ENCODE peak calls at places on chromosome 15, in four cellular contexts. O is GM12878, G is GM12891, R is K562. F is an unnamed sample.

GRCh38 chr15:89052474-89052873 is 35.8 kb upstream of the ABHD2 start:
- DNase-seq in O (no peak), G (no peak), R (no peak), F (peak; percentile 87)

GRCh38 chr15:75031773-75032302 is 8.4 kb downstream of the PPCDC start:
- DNase-seq in G (no peak), O (no peak), R (no peak), F (no peak)

GRCh38 chr15:83015361-83015760 is 3.9 kb upstream of the C15orf40 start:
- DNase-seq in G (no peak), O (no peak), R (no peak), F (no peak)

GRCh38 chr15:94300612-94301011 is 69.3 kb downstream of the MCTP2 start:
- DNase-seq in R (no peak), G (no peak), O (no peak), F (no peak)

GRCh38 chr15:33242165-33242564 is 47.7 kb upstream of the FMN1 start:
- DNase-seq in R (no peak), G (no peak), O (no peak), F (no peak)

GRCh38 chr15:89139613-89140499 is 51.6 kb downstream of the ABHD2 start:
- DNase-seq in G (no peak), O (no peak), R (no peak), F (no peak)

GRCh38 chr15:66027268-66027806 is 158.0 kb downstream of the RAB11A start:
- DNase-seq in R (no peak), G (no peak), O (no peak), F (no peak)

GRCh38 chr15:39623550-39623931 is 42.7 kb downstream of the THBS1 start:
- DNase-seq in R (no peak), O (peak; percentile 83), G (no peak), F (no peak)

GRCh38 chr15:51931638-51932037 is 39.9 kb downstream of the LEO1 start:
- DNase-seq in O (no peak), G (no peak), R (no peak), F (no peak)

GRCh38 chr15:31455499-31455898 is 128.9 kb downstream of the KLF13 start:
- DNase-seq in R (no peak), G (no peak), O (no peak), F (no peak)

GRCh38 chr15:85618956-85619491 is 175.7 kb downstream of the KLHL25 start:
- DNase-seq in O (no peak), G (no peak), R (no peak), F (peak; percentile 63)

GRCh38 chr15:78130012-78130353 is 1.3 kb downstream of the CIB2 start:
- DNase-seq in R (no peak), O (no peak), G (no peak), F (no peak)

GRCh38 chr15:28895566-28895965 is 9.8 kb downstream of the APBA2 start:
- DNase-seq in R (no peak), O (no peak), G (no peak), F (no peak)

GRCh38 chr15:66851226-66852063 is 149.4 kb downstream of the SMAD6 start:
- DNase-seq in G (peak; percentile 98), R (peak; percentile 91), O (no peak), F (peak; percentile 56)

GRCh38 chr15:34621675-34622074 is 38.2 kb upstream of the GOLGA8B start:
- DNase-seq in R (peak; percentile 78), G (no peak), O (no peak), F (no peak)

GRCh38 chr15:55514414-55514850 is 6.4 kb upstream of the DNAAF4 start:
- DNase-seq in O (no peak), R (no peak), G (no peak), F (no peak)

GRCh38 chr15:77774350-77774749 is 141.6 kb upstream of the LINGO1 start:
- DNase-seq in R (no peak), G (no peak), O (no peak), F (no peak)

GRCh38 chr15:81363713-81364112 is 10.3 kb downstream of the TMC3 start:
- DNase-seq in G (no peak), R (no peak), O (no peak), F (no peak)

GRCh38 chr15:84903751-84904150 is 19.3 kb downstream of the SLC28A1 start:
- DNase-seq in O (no peak), R (no peak), G (no peak), F (no peak)

GRCh38 chr15:27438403-27439375 is 467.7 kb downstream of the GABRG3 start:
- DNase-seq in G (no peak), R (peak; percentile 17), O (no peak), F (no peak)

GRCh38 chr15:101625169-101625568 is 27.0 kb downstream of the TM2D3 start:
- DNase-seq in R (no peak), G (no peak), O (no peak), F (no peak)

GRCh38 chr15:88800026-88800425 is 3.2 kb upstream of the ACAN start:
- DNase-seq in O (no peak), G (no peak), R (no peak), F (no peak)

GRCh38 chr15:79341361-79341760 is 30.4 kb downstream of the TMED3 start:
- DNase-seq in G (no peak), O (no peak), R (no peak), F (no peak)

GRCh38 chr15:40340740-40341400 is at the start of gene CCDC9B:
- DNase-seq in G (no peak), R (peak; percentile 73), O (no peak), F (peak; percentile 82)

GRCh38 chr15:97224191-97224641 is 736.3 kb upstream of the ARRDC4 start:
- DNase-seq in G (no peak), O (no peak), R (no peak), F (no peak)

GRCh38 chr15:85671156-85671555 is 123.6 kb downstream of the KLHL25 start:
- DNase-seq in G (no peak), R (no peak), O (no peak), F (no peak)

GRCh38 chr15:66761723-66762595 is 59.9 kb downstream of the SMAD6 start:
- DNase-seq in O (no peak), R (no peak), G (no peak), F (no peak)

GRCh38 chr15:38029741-38030140 is 95.3 kb downstream of the TMCO5A start:
- DNase-seq in G (no peak), O (no peak), R (no peak), F (no peak)

GRCh38 chr15:28876131-28876844 is 9.5 kb upstream of the APBA2 start:
- DNase-seq in G (no peak), O (no peak), R (no peak), F (no peak)

GRCh38 chr15:62886431-62887071 is 156.0 kb upstream of the TPM1 start:
- DNase-seq in G (no peak), R (no peak), O (no peak), F (no peak)

GRCh38 chr15:58447244-58448010 is 15.6 kb downstream of the LIPC start:
- DNase-seq in R (no peak), G (no peak), O (no peak), F (peak; percentile 60)
- TF ChIP-seq SPI1 in R (no peak), G (no peak), O (no peak), F (no peak)

GRCh38 chr15:99692825-99693224 is 40.4 kb downstream of the LYSMD4 start:
- DNase-seq in O (no peak), G (no peak), R (no peak), F (no peak)
- TF ChIP-seq SPI1 in O (no peak), G (no peak), R (no peak), F (no peak)

DNA sequence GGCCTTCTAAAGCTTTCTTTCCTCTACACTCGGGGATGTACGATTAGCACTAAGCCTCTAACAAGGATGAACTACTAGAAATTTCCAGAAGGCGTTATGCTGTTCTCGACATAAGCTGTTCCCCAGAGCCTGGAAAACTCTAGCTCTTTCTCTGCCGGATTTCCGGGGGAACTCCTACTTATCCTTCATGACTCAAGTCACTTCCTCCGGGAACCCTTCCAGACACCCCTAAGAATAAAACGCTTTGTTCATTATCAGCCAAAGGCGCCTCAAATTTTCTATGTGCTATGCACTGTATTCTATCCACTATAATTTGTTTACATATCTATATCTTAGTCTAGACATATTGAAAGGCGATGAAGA is 455 bp upstream of the SNAP23 start:
- DNase-seq in O (no peak), R (peak; percentile 46), G (no peak), F (no peak)
- TF ChIP-seq SPI1 in O (no peak), R (no peak), G (no peak), F (no peak)

GRCh38 chr15:48025118-48025517 is 95.7 kb upstream of the SLC24A5 start:
- DNase-seq in G (no peak), R (no peak), O (no peak), F (no peak)
- TF ChIP-seq SPI1 in G (no peak), R (no peak), O (no peak), F (no peak)

GRCh38 chr15:67997996-67998395 is 56.1 kb upstream of the PIAS1 start:
- DNase-seq in R (peak; percentile 49), O (no peak), G (no peak), F (no peak)
- TF ChIP-seq SPI1 in R (no peak), O (no peak), G (no peak), F (no peak)

DNA sequence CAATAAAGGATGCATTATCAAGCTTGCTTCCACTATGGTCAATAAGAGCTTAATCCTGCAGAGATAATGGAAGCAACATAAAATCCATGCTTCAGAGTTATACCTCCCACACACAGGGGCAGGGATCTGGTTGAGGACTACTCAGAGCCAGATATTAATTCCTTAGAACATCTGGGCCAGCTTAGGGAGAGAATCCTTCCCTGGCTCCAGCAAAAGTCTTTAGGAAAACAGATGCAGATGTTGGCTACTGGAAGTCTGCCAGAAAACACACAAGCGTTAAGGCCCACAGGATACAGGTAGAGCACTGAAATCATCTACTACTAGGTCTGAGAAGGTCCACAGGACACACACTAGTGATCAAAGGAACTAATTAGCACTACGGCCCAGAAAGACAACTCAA is 25.2 kb downstream of the TMEM202 start:
- DNase-seq in R (no peak), G (no peak), O (no peak), F (no peak)
- TF ChIP-seq SPI1 in R (no peak), G (no peak), O (no peak), F (no peak)

F was measured in HL-60.